ENCODE peak calls at places on chromosomes 3 and 15, in seven cellular contexts. B, M, Q, H, Y, D and V are unnamed samples.

GRCh38 chr3:185327052-185327451 is 35.9 kb upstream of the MAP3K13 start:
- DNase-seq in M (no peak), H (no peak), B (no peak), Q (no peak), Y (no peak), D (no peak), V (no peak)

GRCh38 chr3:186705882-186706780 is 11.0 kb upstream of the KNG1 start:
- DNase-seq in Y (peak; percentile 6), H (no peak), D (no peak), M (no peak), B (no peak), Q (no peak), V (no peak)

GRCh38 chr3:193240850-193241706 is at the start of gene PLAAT1:
- DNase-seq in Q (no peak), B (peak; percentile 90), Y (no peak), D (no peak), H (peak; percentile 68), M (peak; percentile 97), V (peak; percentile 97)

GRCh38 chr15:83010709-83011270 is 649 bp downstream of the C15orf40 start:
- DNase-seq in M (peak; percentile 77), D (peak; percentile 85), B (peak; percentile 91), H (peak; percentile 74), Y (peak; percentile 62), Q (peak; percentile 69), V (peak; percentile 62)

GRCh38 chr3:13145131-13145825 is 72.0 kb upstream of the IQSEC1 start:
- DNase-seq in M (no peak), Q (no peak), B (peak; percentile 59), Y (no peak), D (no peak), H (peak; percentile 45), V (no peak)

GRCh38 chr3:149449799-149450198 is 24.7 kb upstream of the TM4SF4 start:
- DNase-seq in D (no peak), Q (no peak), Y (no peak), B (peak; percentile 67), M (no peak), H (no peak), V (no peak)

GRCh38 chr3:50665603-50666115 is 9.1 kb upstream of the DOCK3 start:
- DNase-seq in Y (no peak), B (peak; percentile 29), H (peak; percentile 5), Q (no peak), D (no peak), M (no peak), V (no peak)

GRCh38 chr3:190193210-190193609 is 72.5 kb upstream of the P3H2 start:
- DNase-seq in B (no peak), Y (no peak), Q (no peak), H (no peak), M (no peak), D (no peak), V (no peak)

GRCh38 chr3:55309336-55309735 is 177.8 kb downstream of the WNT5A start:
- DNase-seq in M (no peak), H (no peak), B (no peak), Y (no peak), Q (no peak), D (no peak), V (no peak)

GRCh38 chr15:78840661-78841060 is 29.4 kb upstream of the ADAMTS7 start:
- DNase-seq in B (no peak), H (no peak), M (no peak), D (no peak), Y (no peak), Q (peak; percentile 16), V (no peak)